ENCODE peak calls at places on chromosomes 2 and 18, in five cellular contexts. F, U, J, Z and C are unnamed samples.

GRCh38 chr2:203484266-203485112 is 50.6 kb downstream of the RAPH1 start:
- DNase-seq in F (peak), U (peak), J (no peak), Z (peak), C (no peak)

GRCh38 chr18:22276334-22276713 is 106.9 kb downstream of the GATA6 start:
- DNase-seq in F (no peak), U (no peak), J (no peak), Z (no peak), C (no peak)

GRCh38 chr2:227163445-227163997 is 484 bp downstream of the COL4A4 start:
- DNase-seq in F (no peak), U (peak), J (no peak), Z (peak), C (no peak)

GRCh38 chr2:1663621-1664020 is 80.7 kb downstream of the PXDN start:
- DNase-seq in F (no peak), U (no peak), J (no peak), Z (no peak), C (no peak)

GRCh38 chr18:45719106-45719505 is 4.9 kb upstream of the SLC14A1 start:
- DNase-seq in F (no peak), U (no peak), J (no peak), Z (no peak), C (no peak)

GRCh38 chr2:174688079-174688478 is 76.2 kb downstream of the CHRNA1 start:
- DNase-seq in F (peak), U (no peak), J (no peak), Z (peak), C (no peak)

GRCh38 chr2:8152392-8153257 is 529.2 kb upstream of the ID2 start:
- DNase-seq in F (peak), U (no peak), J (no peak), Z (peak), C (no peak)

GRCh38 chr2:26576565-26577441 is 64.4 kb downstream of the CIB4 start:
- DNase-seq in F (no peak), U (no peak), J (no peak), Z (no peak), C (no peak)

GRCh38 chr2:32357545-32358482 is 991 bp downstream of the BIRC6 start:
- DNase-seq in F (peak), U (peak), J (no peak), Z (peak), C (peak)

GRCh38 chr18:55013086-55013485 is 53.8 kb upstream of the CCDC68 start:
- DNase-seq in F (no peak), U (no peak), J (no peak), Z (no peak), C (no peak)

GRCh38 chr2:149613712-149614111 is 26.1 kb upstream of the MMADHC start:
- DNase-seq in F (no peak), U (no peak), J (no peak), Z (no peak), C (no peak)

GRCh38 chr2:32172870-32173269 is 7.2 kb downstream of the SLC30A6 start:
- DNase-seq in F (no peak), U (no peak), J (no peak), Z (no peak), C (no peak)

GRCh38 chr2:232951891-232952290 is 61.2 kb downstream of the NGEF start:
- DNase-seq in F (no peak), U (no peak), J (no peak), Z (no peak), C (no peak)

GRCh38 chr2:11346129-11346528 is 1.7 kb upstream of the ROCK2 start:
- DNase-seq in F (no peak), U (no peak), J (no peak), Z (no peak), C (no peak)

GRCh38 chr18:5294618-5295230 is 802 bp downstream of the ZBTB14 start:
- DNase-seq in F (peak), U (no peak), J (peak), Z (peak), C (peak)

GRCh38 chr2:128442891-128443302 is 124.2 kb upstream of the HS6ST1 start:
- DNase-seq in F (peak), U (no peak), J (no peak), Z (no peak), C (peak)

GRCh38 chr2:164562666-164563065 is 58.6 kb downstream of the GRB14 start:
- DNase-seq in F (no peak), U (no peak), J (no peak), Z (no peak), C (no peak)

GRCh38 chr2:32977228-32977758 is 30.5 kb downstream of the LTBP1 start:
- DNase-seq in F (no peak), U (no peak), J (peak), Z (no peak), C (no peak)

GRCh38 chr2:222779145-222779832 is 81.5 kb upstream of the ACSL3 start:
- DNase-seq in F (no peak), U (no peak), J (no peak), Z (no peak), C (no peak)

GRCh38 chr18:36207326-36207725 is 20.0 kb downstream of the MOCOS start:
- DNase-seq in F (no peak), U (no peak), J (no peak), Z (no peak), C (no peak)

GRCh38 chr2:175929850-175930249 is 72.2 kb downstream of the LNPK start:
- DNase-seq in F (no peak), U (no peak), J (no peak), Z (no peak), C (no peak)

GRCh38 chr2:235087812-235088607 is 136.2 kb downstream of the SH3BP4 start:
- DNase-seq in F (no peak), U (peak), J (peak), Z (no peak), C (no peak)

GRCh38 chr18:48831113-48831759 is 119.5 kb downstream of the SMAD7 start:
- DNase-seq in F (no peak), U (no peak), J (no peak), Z (no peak), C (peak)

GRCh38 chr2:230455005-230455684 is 39.1 kb downstream of the SP100 start:
- DNase-seq in F (no peak), U (no peak), J (no peak), Z (no peak), C (no peak)

GRCh38 chr2:223523541-223523940 is 78.6 kb downstream of the SCG2 start:
- DNase-seq in F (peak), U (no peak), J (no peak), Z (no peak), C (no peak)

GRCh38 chr2:130391872-130392670 is 36.2 kb downstream of the PTPN18 start:
- DNase-seq in F (no peak), U (no peak), J (peak), Z (peak), C (peak)

GRCh38 chr2:54724560-54725342 is 1.3 kb downstream of the EML6 start:
- DNase-seq in F (peak), U (peak), J (peak), Z (peak), C (peak)

DNA sequence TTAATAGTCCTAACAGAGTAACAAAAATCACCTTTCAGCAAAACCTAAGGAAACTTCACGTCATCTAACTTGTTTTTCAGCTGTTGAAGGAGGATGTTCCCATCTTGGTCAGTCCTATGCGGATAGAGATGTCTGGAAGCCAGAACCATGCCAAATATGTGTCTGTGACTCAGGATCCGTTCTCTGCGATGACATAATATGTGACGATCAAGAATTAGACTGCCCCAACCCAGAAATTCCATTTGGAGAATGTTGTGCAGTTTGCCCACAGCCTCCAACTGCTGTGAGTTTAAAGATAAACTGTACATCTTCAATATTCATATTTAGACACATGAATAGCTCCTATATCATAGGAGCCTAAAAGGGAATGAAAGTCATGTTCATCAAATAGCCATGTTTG is 10.5 kb downstream of the COL3A1 start:
- DNase-seq in F (no peak), U (no peak), J (no peak), Z (no peak), C (no peak)
- H3K4me3 ChIP-seq in F (no peak), U (no peak), J (no peak), Z (no peak), C (no peak)

GRCh38 chr2:205024822-205025518 is 479.7 kb downstream of the PARD3B start:
- DNase-seq in F (peak), U (no peak), J (peak), Z (no peak), C (no peak)
- H3K4me3 ChIP-seq in F (no peak), U (no peak), J (peak), Z (no peak), C (no peak)

DNA sequence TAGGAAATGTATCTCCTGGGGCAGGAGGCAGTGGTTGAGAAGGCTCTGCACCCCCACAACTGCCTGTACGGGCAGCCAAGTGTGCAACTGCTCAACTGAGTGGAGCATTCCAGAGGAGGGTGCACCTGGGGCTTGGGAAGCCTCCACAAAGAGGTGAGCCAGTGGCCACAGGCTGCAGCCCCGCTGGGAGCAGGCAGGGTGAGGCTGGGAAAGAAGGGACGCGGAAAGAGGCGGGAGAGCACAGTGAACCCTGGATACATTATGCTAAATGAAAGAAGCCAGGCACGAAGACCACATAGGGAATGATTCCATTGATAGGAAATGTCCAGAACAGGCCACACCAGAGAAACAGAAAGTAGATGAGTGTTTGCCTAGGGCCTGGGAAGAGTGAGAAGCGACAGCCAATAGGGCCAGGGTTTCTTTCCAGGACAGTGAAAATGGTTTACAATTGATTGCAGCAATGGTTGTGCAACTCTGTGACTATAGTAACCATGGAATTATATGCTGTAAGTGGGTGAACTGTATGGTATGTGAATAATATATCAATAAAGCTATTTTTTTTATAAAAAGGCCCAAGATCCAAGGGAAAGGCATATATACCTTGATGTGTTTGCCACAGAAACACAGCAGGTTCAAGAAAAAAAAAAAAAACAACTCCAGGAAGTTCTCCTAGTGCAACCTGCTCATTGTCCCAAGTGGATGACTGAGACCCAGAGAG is 82.4 kb downstream of the DDX1 start:
- DNase-seq in F (peak), U (peak), J (no peak), Z (no peak), C (peak)
- H3K4me3 ChIP-seq in F (no peak), U (no peak), J (no peak), Z (no peak), C (no peak)

GRCh38 chr2:102925003-102925402 is 163.2 kb downstream of the TMEM182 start:
- DNase-seq in F (no peak), U (no peak), J (no peak), Z (no peak), C (no peak)
- H3K4me3 ChIP-seq in F (no peak), U (no peak), J (no peak), Z (no peak), C (no peak)

GRCh38 chr2:207040606-207041173 is 101.4 kb downstream of the CPO start:
- DNase-seq in F (no peak), U (no peak), J (no peak), Z (no peak), C (no peak)
- H3K4me3 ChIP-seq in F (no peak), U (no peak), J (no peak), Z (no peak), C (no peak)

GRCh38 chr2:10279946-10280463 is 22.7 kb upstream of the HPCAL1 start:
- DNase-seq in F (no peak), U (no peak), J (no peak), Z (no peak), C (no peak)

GRCh38 chr2:10278029-10278762 is 24.5 kb upstream of the HPCAL1 start:
- DNase-seq in F (peak), U (no peak), J (peak), Z (no peak), C (peak)

GRCh38 chr2:10279472-10279870 is 23.2 kb upstream of the HPCAL1 start:
- DNase-seq in F (no peak), U (no peak), J (no peak), Z (no peak), C (no peak)

GRCh38 chr2:10277293-10278028 is 25.2 kb upstream of the HPCAL1 start:
- DNase-seq in F (no peak), U (no peak), J (no peak), Z (no peak), C (no peak)

GRCh38 chr2:10278763-10279471 is 23.8 kb upstream of the HPCAL1 start:
- DNase-seq in F (no peak), U (no peak), J (no peak), Z (no peak), C (no peak)
- H3K4me3 ChIP-seq in F (peak), U (no peak), J (no peak), Z (no peak), C (no peak)

GRCh38 chr2:121599963-121600651 is 49.2 kb downstream of the CLASP1 start:
- DNase-seq in F (no peak), U (no peak), J (no peak), Z (no peak), C (no peak)

GRCh38 chr2:121591199-121591598 is 58.1 kb downstream of the CLASP1 start:
- DNase-seq in F (peak), U (no peak), J (no peak), Z (no peak), C (no peak)

GRCh38 chr2:121598087-121598486 is 51.2 kb downstream of the CLASP1 start:
- DNase-seq in F (no peak), U (no peak), J (no peak), Z (no peak), C (no peak)

GRCh38 chr2:121595012-121595891 is 54.0 kb downstream of the CLASP1 start:
- DNase-seq in F (no peak), U (no peak), J (no peak), Z (no peak), C (no peak)

GRCh38 chr2:121596221-121597080 is 52.8 kb downstream of the CLASP1 start:
- DNase-seq in F (peak), U (peak), J (no peak), Z (peak), C (no peak)
- H3K4me3 ChIP-seq in F (peak), U (no peak), J (peak), Z (peak), C (no peak)

GRCh38 chr18:57301573-57302230 is 50.7 kb upstream of the ST8SIA3 start:
- DNase-seq in F (no peak), U (peak), J (no peak), Z (no peak), C (no peak)
- H3K4me3 ChIP-seq in F (no peak), U (no peak), J (no peak), Z (no peak), C (no peak)

GRCh38 chr2:211258646-211259335 is 702.4 kb downstream of the CPS1 start:
- DNase-seq in F (no peak), U (no peak), J (no peak), Z (no peak), C (no peak)

DNA sequence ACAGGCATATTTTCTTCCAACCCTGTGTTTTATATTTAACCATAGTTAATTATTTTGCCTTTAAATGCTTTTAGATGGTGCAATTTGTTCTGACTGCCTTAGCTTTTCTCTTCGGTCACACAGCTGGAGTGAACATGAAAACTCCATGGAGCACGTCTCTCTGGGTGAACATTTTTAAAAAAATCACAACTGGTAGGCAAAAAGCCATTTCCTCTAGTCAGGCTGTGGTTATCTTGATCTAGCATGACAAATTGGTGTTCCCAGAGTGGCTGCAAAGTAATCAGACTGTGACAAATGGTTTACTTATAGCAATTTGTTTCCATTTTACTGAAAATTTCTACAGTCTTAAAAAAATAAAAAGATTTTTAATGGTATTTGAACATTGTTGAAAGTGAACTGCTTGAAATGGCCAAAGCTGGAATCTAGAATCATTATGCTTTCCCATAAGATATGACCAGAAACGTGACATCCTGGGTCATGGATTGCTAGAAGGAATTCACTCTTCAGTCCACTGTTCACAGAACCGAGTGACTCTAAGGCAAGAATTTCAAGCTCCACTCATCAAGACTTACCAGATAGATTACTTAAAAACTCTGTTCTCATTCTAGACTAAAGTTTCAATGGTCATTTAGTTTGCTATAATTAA is 703.6 kb downstream of the CPS1 start:
- DNase-seq in F (no peak), U (no peak), J (no peak), Z (no peak), C (no peak)
- H3K4me3 ChIP-seq in F (no peak), U (no peak), J (no peak), Z (no peak), C (no peak)